ENCODE peak calls at places on chromosomes 16 and 17, in nine cellular contexts. V is HepG2, H is K562, N is right lobe of liver, I is gastrocnemius medialis, Z is stomach, J is thyroid gland, S is testis, O is transverse colon. K is an unnamed sample.

GRCh38 chr16:63323722-63324121 is 1287.5 kb upstream of the CDH8 start:
- DNase-seq in H (no peak), I (no peak), J (no peak), O (no peak), Z (no peak), S (no peak), V (no peak), N (no peak), K (no peak)

GRCh38 chr17:31740611-31741082 is 118.4 kb downstream of the COPRS start:
- DNase-seq in V (no peak), J (no peak), S (no peak), I (no peak), N (no peak), O (no peak), H (no peak), Z (no peak), K (no peak)

GRCh38 chr17:21044971-21045370 is 2.2 kb upstream of the USP22 start:
- DNase-seq in S (no peak), V (no peak), J (no peak), N (no peak), I (no peak), H (no peak), O (no peak), Z (no peak), K (no peak)

GRCh38 chr17:59406808-59407381 is 75.4 kb downstream of the YPEL2 start:
- DNase-seq in H (no peak), J (peak), S (no peak), I (no peak), N (no peak), Z (no peak), V (peak), O (no peak), K (no peak)

GRCh38 chr17:43515641-43516040 is 30.5 kb downstream of the ETV4 start:
- DNase-seq in J (no peak), O (no peak), N (no peak), H (no peak), Z (no peak), V (no peak), I (no peak), S (no peak), K (no peak)

GRCh38 chr17:15185625-15185991 is 79.5 kb downstream of the PMP22 start:
- DNase-seq in N (no peak), J (peak), Z (no peak), I (peak), S (peak), V (no peak), H (no peak), O (peak), K (peak)

GRCh38 chr16:85431431-85432124 is 181.5 kb upstream of the GSE1 start:
- DNase-seq in H (no peak), J (no peak), O (peak), Z (no peak), S (no peak), I (no peak), V (no peak), N (peak), K (peak)

GRCh38 chr16:83318390-83318789 is 489.4 kb upstream of the HSBP1 start:
- DNase-seq in N (no peak), I (no peak), J (no peak), H (no peak), Z (no peak), V (no peak), S (no peak), O (no peak), K (no peak)

GRCh38 chr17:50169121-50169764 is 3.4 kb downstream of the SGCA start:
- DNase-seq in I (no peak), J (peak), O (peak), V (peak), S (peak), H (peak), Z (no peak), N (no peak), K (peak)

GRCh38 chr17:8140413-8141029 is 11.7 kb downstream of the PER1 start:
- DNase-seq in O (no peak), S (no peak), I (peak), J (no peak), Z (no peak), N (no peak), H (no peak), V (no peak), K (no peak)

GRCh38 chr17:28576758-28577465 is at the start of gene ALDOC:
- DNase-seq in Z (peak), N (peak), S (peak), O (peak), I (peak), V (peak), H (peak), J (peak), K (peak)

GRCh38 chr17:75271955-75272847 is 1.2 kb upstream of the MIF4GD start:
- DNase-seq in N (no peak), O (no peak), H (peak), V (no peak), Z (no peak), I (peak), J (no peak), S (peak), K (peak)

GRCh38 chr16:17459903-17460521 is 10.7 kb downstream of the XYLT1 start:
- DNase-seq in V (no peak), S (no peak), N (no peak), H (no peak), J (no peak), O (peak), I (no peak), Z (no peak), K (no peak)

GRCh38 chr17:46770818-46771600 is 47.5 kb downstream of the WNT3 start:
- DNase-seq in O (peak), J (peak), S (no peak), N (peak), Z (peak), V (peak), H (peak), I (no peak), K (peak)

GRCh38 chr16:30417447-30418349 is 10.3 kb downstream of the ZNF771 start:
- DNase-seq in N (peak), I (peak), J (peak), H (no peak), Z (peak), S (peak), V (no peak), O (peak), K (peak)
- TF ChIP-seq POLR2A in N (peak), I (peak), J (peak), H (no peak), Z (no peak), S (no peak), V (no peak), O (peak), K (peak)

GRCh38 chr17:17305282-17305801 is 2.2 kb downstream of the NT5M start:
- DNase-seq in S (peak), N (no peak), H (peak), V (peak), I (no peak), Z (no peak), O (peak), J (no peak), K (no peak)
- TF ChIP-seq POLR2A in S (no peak), N (no peak), H (peak), V (no peak), I (no peak), Z (no peak), O (no peak), J (no peak), K (no peak)

GRCh38 chr16:14242769-14243168 is 171.7 kb downstream of the MRTFB start:
- DNase-seq in I (no peak), Z (no peak), S (no peak), J (no peak), V (no peak), N (no peak), H (no peak), O (no peak), K (no peak)

GRCh38 chr16:14241631-14242030 is 170.5 kb downstream of the MRTFB start:
- DNase-seq in H (no peak), V (no peak), S (no peak), J (no peak), O (no peak), Z (no peak), I (no peak), N (no peak), K (no peak)

GRCh38 chr16:14238756-14239155 is 167.6 kb downstream of the MRTFB start:
- DNase-seq in Z (no peak), H (no peak), O (no peak), J (no peak), N (no peak), I (no peak), V (no peak), S (no peak), K (no peak)

GRCh38 chr16:14240964-14241363 is 169.8 kb downstream of the MRTFB start:
- DNase-seq in N (no peak), I (no peak), H (no peak), S (no peak), J (no peak), Z (no peak), O (no peak), V (no peak), K (no peak)

GRCh38 chr16:14240216-14240843 is 169.2 kb downstream of the MRTFB start:
- DNase-seq in S (peak), J (no peak), N (peak), V (peak), Z (no peak), O (no peak), I (no peak), H (no peak), K (no peak)
- TF ChIP-seq POLR2A in S (no peak), J (no peak), N (no peak), V (no peak), Z (no peak), O (no peak), I (no peak), H (no peak), K (no peak)

GRCh38 chr16:8866884-8867482 is 1.8 kb downstream of the CARHSP1 start:
- DNase-seq in J (no peak), I (no peak), N (no peak), V (no peak), Z (no peak), H (no peak), O (peak), S (no peak), K (no peak)
- TF ChIP-seq POLR2A in J (no peak), I (no peak), N (no peak), V (no peak), Z (no peak), H (no peak), O (no peak), S (no peak), K (no peak)

GRCh38 chr17:76726231-76726765 is at the start of gene JMJD6:
- DNase-seq in I (peak), V (peak), N (peak), S (peak), H (peak), Z (peak), J (peak), O (peak), K (peak)

GRCh38 chr17:76723812-76724211 is 2.6 kb downstream of the JMJD6 start:
- DNase-seq in V (no peak), I (no peak), N (no peak), J (no peak), H (no peak), S (no peak), O (no peak), Z (no peak), K (no peak)

GRCh38 chr17:76727745-76728456 is 1.3 kb downstream of the METTL23 start:
- DNase-seq in N (no peak), J (peak), I (no peak), Z (no peak), H (no peak), O (peak), V (no peak), S (no peak), K (no peak)

GRCh38 chr17:76726766-76727718 is at the start of gene METTL23:
- DNase-seq in O (peak), J (peak), Z (peak), S (peak), V (peak), N (peak), H (peak), I (peak), K (peak)

GRCh38 chr17:76725580-76726230 is 701 bp downstream of the JMJD6 start:
- DNase-seq in J (peak), V (peak), Z (peak), I (peak), O (peak), N (peak), H (peak), S (peak), K (peak)
- TF ChIP-seq POLR2A in J (no peak), V (no peak), Z (no peak), I (no peak), O (no peak), N (no peak), H (peak), S (no peak), K (no peak)

GRCh38 chr17:36598951-36599401 is 2.4 kb upstream of the MRM1 start:
- DNase-seq in H (no peak), J (no peak), I (no peak), S (no peak), O (peak), Z (no peak), N (no peak), V (no peak), K (no peak)
- TF ChIP-seq POLR2A in H (no peak), J (no peak), I (no peak), S (no peak), O (peak), Z (no peak), N (no peak), V (no peak), K (no peak)